ENCODE peak calls at places on chromosomes 12 and 14, in four cellular contexts. G is HepG2, L is K562, I is GM12878. U is an unnamed sample.

GRCh38 chr14:22465201-22465835 is 123.7 kb downstream of the DAD1 start:
- DNase-seq in I (no peak), L (no peak), G (no peak), U (no peak)

GRCh38 chr14:81434230-81434629 is 34.1 kb upstream of the STON2 start:
- DNase-seq in L (peak; percentile 42), G (no peak), I (no peak), U (no peak)

GRCh38 chr12:86331457-86331856 is 75.3 kb upstream of the MGAT4C start:
- DNase-seq in L (no peak), G (no peak), I (no peak), U (no peak)

GRCh38 chr14:98890556-98891340 is 381.2 kb downstream of the BCL11B start:
- DNase-seq in G (no peak), I (no peak), L (no peak), U (no peak)

GRCh38 chr12:1107669-1108068 is 116.6 kb downstream of the ERC1 start:
- DNase-seq in G (no peak), L (no peak), I (no peak), U (no peak)

GRCh38 chr12:25744334-25744733 is 191.3 kb upstream of the LMNTD1 start:
- DNase-seq in I (no peak), L (no peak), G (no peak), U (no peak)

GRCh38 chr14:35687335-35687939 is 121.7 kb downstream of the RALGAPA1 start:
- DNase-seq in G (peak; percentile 75), L (peak; percentile 22), I (peak; percentile 2), U (peak; percentile 41)

GRCh38 chr14:95204705-95205104 is 47.4 kb upstream of the DICER1 start:
- DNase-seq in I (no peak), G (no peak), L (no peak), U (no peak)

GRCh38 chr12:96371138-96371786 is 29.0 kb downstream of the CDK17 start:
- DNase-seq in G (no peak), L (no peak), I (no peak), U (no peak)

GRCh38 chr12:39145175-39145999 is 240.0 kb upstream of the CPNE8 start:
- DNase-seq in G (no peak), I (no peak), L (no peak), U (no peak)

GRCh38 chr12:85057370-85057963 is 21.3 kb downstream of the LRRIQ1 start:
- DNase-seq in I (no peak), G (peak; percentile 30), L (peak; percentile 23), U (peak; percentile 23)

GRCh38 chr12:43329381-43329780 is 222.6 kb downstream of the ADAMTS20 start:
- DNase-seq in L (no peak), G (no peak), I (no peak), U (no peak)

GRCh38 chr12:113174461-113175384 is 10.6 kb downstream of the DDX54 start:
- DNase-seq in I (no peak), L (peak; percentile 73), G (peak; percentile 33), U (peak; percentile 79)

GRCh38 chr12:50302686-50303085 is 19.4 kb upstream of the LIMA1 start:
- DNase-seq in G (no peak), I (no peak), L (no peak), U (no peak)

GRCh38 chr14:52995998-52996397 is 45.1 kb upstream of the FERMT2 start:
- DNase-seq in G (no peak), I (no peak), L (no peak), U (no peak)

GRCh38 chr14:33062881-33063280 is 124.2 kb downstream of the NPAS3 start:
- DNase-seq in G (no peak), I (no peak), L (no peak), U (no peak)
- TF ChIP-seq TARDBP in G (no peak), I (no peak), L (no peak), U (no peak)

DNA sequence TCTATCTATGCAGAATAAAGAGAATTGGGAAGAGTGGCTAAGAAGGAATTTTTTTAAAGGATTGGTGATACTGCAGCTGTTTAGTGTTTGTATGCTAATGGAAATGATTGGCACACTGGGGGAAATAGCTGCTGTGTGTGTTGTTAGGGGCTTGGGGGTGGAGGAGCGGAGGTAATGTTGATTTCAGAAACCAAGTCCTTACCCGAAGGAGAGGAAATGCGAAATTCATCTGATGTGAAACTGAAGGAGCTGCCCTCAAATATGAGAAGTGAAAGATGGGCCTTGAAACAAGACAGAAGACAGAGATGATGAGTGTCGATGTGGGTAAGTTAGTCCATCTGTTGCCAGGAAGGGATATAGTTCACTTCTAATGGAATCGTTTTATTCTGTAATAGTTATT is 21.2 kb upstream of the RNASE12 start:
- DNase-seq in L (no peak), G (no peak), I (no peak), U (no peak)
- TF ChIP-seq TARDBP in L (no peak), G (no peak), I (no peak), U (no peak)

DNA sequence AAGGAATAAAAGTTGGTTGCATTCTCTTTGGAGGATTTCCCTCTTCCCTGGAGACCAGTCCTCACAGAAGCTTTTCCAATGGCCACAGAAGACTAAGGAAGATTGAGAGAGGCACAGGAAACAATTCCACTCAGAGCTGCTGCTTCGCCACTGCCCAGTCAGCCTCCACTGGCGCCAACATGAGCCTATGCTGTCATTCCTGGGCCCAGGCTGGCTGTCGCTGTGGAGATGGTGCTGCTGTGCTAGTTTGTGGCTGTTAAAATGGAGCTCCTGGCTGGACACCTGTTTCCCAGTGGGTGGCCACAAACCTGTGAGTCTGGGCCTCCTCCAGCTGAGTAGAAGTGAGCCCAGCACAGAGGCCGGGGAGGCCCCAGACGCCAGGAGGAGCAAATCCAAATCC is 6.6 kb downstream of the P2RX7 start:
- DNase-seq in L (no peak), G (no peak), I (no peak), U (no peak)
- TF ChIP-seq TARDBP in L (no peak), G (no peak), I (no peak), U (no peak)

GRCh38 chr12:101697197-101697929 is at the start of gene CHPT1:
- DNase-seq in I (no peak), L (peak; percentile 95), G (peak; percentile 81), U (peak; percentile 65)
- TF ChIP-seq TARDBP in I (no peak), L (no peak), G (no peak), U (no peak)

GRCh38 chr12:9731797-9732196 is 1.1 kb downstream of the CLECL1 start:
- DNase-seq in L (no peak), G (no peak), I (no peak), U (no peak)

GRCh38 chr12:9730591-9730990 is 2.3 kb downstream of the CLECL1 start:
- DNase-seq in I (no peak), G (no peak), L (no peak), U (no peak)

GRCh38 chr12:9731393-9731792 is 1.5 kb downstream of the CLECL1 start:
- DNase-seq in L (no peak), I (no peak), G (no peak), U (no peak)

GRCh38 chr12:9735601-9736000 is 2.7 kb upstream of the CLECL1 start:
- DNase-seq in G (no peak), L (no peak), I (no peak), U (no peak)

DNA sequence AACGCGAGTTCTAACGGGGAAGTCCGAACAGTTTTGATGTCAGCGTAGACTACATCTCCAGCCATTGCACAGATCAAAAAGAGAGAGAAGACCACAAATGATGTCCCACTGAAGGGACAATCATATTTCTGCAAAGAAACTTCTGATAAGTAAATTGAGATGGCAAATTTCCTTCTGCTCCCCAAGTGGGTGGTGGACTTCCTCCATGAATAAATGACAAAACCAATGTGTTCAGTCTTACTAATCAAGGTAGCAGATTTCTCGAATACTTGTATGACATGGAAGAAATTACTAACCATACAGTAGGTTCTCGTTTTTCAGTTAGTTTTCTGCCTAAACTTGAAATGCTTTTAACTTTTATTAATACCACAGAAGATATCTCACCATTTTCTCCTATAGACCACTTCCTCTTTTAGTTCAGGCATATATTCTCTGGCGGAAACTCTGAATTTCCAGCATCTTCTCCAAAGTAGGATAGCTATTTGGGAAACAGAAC is at the start of gene CLECL1:
- DNase-seq in I (no peak), L (no peak), G (no peak), U (no peak)
- TF ChIP-seq TARDBP in I (no peak), L (no peak), G (no peak), U (no peak)

GRCh38 chr12:102685172-102685571 is 204.8 kb upstream of the IGF1 start:
- DNase-seq in L (no peak), I (no peak), G (no peak), U (no peak)
- TF ChIP-seq TARDBP in L (no peak), I (no peak), G (no peak), U (no peak)

U was measured in HEK293T.